ENCODE peak calls at places on chromosome 5, in four cellular contexts. Y is BJ, Z is MM.1S, X is fibroblast of villous mesenchyme. W is an unnamed sample.

GRCh38 chr5:1380011-1380817 is 35.3 kb upstream of the CLPTM1L start:
- DNase-seq in Y (no peak), Z (peak), X (peak), W (peak)

GRCh38 chr5:1832511-1833250 is 31.5 kb downstream of the NDUFS6 start:
- DNase-seq in Y (no peak), Z (no peak), X (no peak), W (no peak)

GRCh38 chr5:131628990-131629389 is 6.0 kb downstream of the RAPGEF6 start:
- DNase-seq in Y (no peak), Z (no peak), X (peak), W (peak)

GRCh38 chr5:180115326-180116076 is 43.9 kb upstream of the RNF130 start:
- DNase-seq in Y (no peak), Z (no peak), X (no peak), W (no peak)

GRCh38 chr5:36998578-36998977 is 122.0 kb downstream of the NIPBL start:
- DNase-seq in Y (no peak), Z (no peak), X (no peak), W (no peak)

GRCh38 chr5:166725585-166725984 is 1565.9 kb upstream of the WWC1 start:
- DNase-seq in Y (no peak), Z (no peak), X (no peak), W (no peak)

GRCh38 chr5:122999947-123000563 is 36.5 kb downstream of the PPIC start:
- DNase-seq in Y (no peak), Z (peak), X (peak), W (peak)

GRCh38 chr5:151048526-151048925 is 28.1 kb downstream of the GPX3 start:
- DNase-seq in Y (no peak), Z (no peak), X (peak), W (no peak)

GRCh38 chr5:109997191-109997590 is 307.5 kb downstream of the MAN2A1 start:
- DNase-seq in Y (no peak), Z (no peak), X (no peak), W (no peak)

GRCh38 chr5:124764992-124765611 is 18.7 kb upstream of the ZNF608 start:
- DNase-seq in Y (no peak), Z (no peak), X (no peak), W (no peak)

DNA sequence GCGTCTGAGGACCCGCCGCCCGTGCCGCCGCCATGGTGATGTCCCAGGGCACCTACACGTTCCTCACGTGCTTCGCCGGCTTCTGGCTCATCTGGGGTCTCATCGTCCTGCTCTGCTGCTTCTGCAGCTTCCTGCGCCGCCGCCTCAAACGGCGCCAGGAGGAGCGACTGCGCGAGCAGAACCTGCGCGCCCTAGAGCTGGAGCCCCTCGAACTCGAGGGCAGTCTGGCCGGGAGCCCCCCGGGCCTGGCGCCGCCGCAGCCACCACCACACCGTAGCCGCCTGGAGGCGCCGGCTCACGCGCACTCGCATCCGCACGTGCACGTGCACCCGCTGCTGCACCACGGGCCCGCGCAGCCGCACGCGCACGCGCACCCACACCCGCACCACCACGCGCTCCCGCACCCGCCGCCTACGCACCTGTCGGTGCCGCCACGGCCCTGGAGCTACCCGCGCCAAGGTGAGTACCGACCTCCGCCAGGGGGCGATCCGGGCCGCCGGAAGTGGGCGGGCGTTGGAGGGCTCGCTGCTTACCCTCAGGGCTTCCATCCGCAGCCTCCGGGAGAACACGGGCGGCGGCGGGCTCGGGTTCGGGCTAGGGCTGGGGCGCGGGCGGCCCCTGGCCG is 8.5 kb downstream of the PRR7 start:
- DNase-seq in Y (no peak), Z (peak), X (peak), W (peak)
- H3K4me3 ChIP-seq in Y (peak), Z (peak), X (peak), W (peak)

GRCh38 chr5:155620819-155621410 is 607.4 kb downstream of the KIF4B start:
- DNase-seq in Y (no peak), Z (no peak), X (no peak), W (no peak)

DNA sequence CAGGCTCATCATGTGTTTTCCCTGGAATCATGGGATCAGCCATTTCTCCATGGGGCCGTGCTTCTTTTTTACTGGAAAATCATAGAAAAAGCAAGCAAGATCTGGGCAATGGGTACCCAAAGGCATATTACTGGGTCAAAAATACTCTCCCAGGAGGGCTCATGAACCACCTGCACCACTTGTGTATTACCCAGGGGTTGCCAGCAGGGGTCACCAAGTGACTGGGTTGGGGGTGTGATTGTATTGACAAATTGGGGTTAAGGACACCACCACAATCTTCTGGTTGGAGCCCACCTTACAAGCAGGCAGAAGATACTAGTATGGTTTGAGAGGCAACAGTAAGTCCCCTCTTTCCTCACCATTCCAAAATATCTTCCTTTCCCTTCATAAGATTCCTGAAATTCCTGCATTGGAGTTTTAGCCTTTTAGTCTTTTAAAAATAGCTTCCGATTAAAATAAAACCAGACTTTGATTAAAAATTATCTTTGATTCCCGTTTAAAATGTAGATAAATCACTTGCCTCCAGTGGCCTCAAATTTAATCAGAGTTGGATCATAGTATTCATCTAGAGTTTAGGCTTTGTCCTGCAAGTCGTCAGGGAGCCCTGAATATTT is 603.3 kb downstream of the KIF4B start:
- DNase-seq in Y (no peak), Z (peak), X (no peak), W (no peak)
- TF ChIP-seq CTCF in Y (peak), Z (peak), X (peak), W (peak)

DNA sequence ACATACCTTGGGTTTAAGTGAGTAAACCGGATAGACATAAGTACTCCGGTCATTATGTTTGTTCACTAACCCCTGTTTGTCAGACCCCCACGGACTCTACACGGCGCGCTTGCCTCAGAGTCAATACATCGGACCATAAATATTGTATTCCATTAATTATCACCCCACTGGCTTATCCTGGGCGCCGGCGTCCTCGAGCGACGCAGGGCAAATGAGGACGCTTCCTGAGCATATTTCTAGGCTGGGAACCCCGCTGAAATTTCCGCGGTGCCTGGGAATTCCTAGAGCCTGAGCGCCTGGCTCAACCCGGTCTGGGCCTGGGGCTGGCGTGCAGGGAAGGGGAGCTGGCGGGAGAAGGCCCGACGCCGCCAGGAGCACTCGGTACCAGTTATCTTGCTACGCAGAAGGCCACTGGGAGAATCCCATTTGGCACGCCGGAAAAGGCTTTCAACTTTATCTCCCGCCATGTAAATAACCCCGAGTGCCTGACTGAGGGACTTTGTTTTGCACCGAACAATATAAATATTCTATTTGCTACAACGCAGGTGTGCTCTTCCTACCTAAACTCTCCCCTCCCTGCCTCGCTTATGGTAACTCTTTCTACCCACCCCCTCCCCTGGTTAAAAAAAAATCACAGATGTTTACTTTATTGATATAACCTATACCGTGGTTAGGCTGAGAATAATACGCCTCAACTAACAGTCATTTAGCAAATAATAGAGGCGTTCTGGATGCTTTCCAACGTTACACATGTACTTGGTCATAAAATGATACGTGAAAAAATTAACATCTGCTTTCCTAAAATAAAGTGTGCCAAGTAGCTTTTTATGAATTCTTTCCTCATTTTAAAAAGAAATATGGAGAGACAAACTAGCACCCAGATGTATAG is 19.5 kb downstream of the NR2F1 start:
- DNase-seq in Y (no peak), Z (no peak), X (peak), W (no peak)
- H3K4me3 ChIP-seq in Y (no peak), Z (no peak), X (peak), W (no peak)

GRCh38 chr5:141729387-141730006 is 47.5 kb upstream of the ARAP3 start:
- DNase-seq in Y (no peak), Z (no peak), X (no peak), W (no peak)
- TF ChIP-seq CTCF in Y (no peak), Z (no peak), X (no peak), W (no peak)

GRCh38 chr5:15260347-15261278 is 239.4 kb upstream of the FBXL7 start:
- DNase-seq in Y (no peak), Z (no peak), X (peak), W (peak)
- H3K4me3 ChIP-seq in Y (no peak), Z (no peak), X (no peak), W (no peak)

GRCh38 chr5:61933787-61934626 is 372.0 kb upstream of the KIF2A start:
- DNase-seq in Y (no peak), Z (peak), X (peak), W (peak)
- TF ChIP-seq CTCF in Y (peak), Z (peak), X (peak), W (peak)

W was measured in fibroblast of pulmonary artery.